ENCODE peak calls at places on chromosome 9, in six cellular contexts. J is stomach, G is RWPE1, A is kidney epithelial cell, Y is GM12865, L is GM23338. D is an unnamed sample.

GRCh38 chr9:76374702-76375543 is 19.3 kb downstream of the RFK start:
- DNase-seq in L (peak; percentile 66), A (peak; percentile 88), G (peak; percentile 83), Y (no peak), J (peak; percentile 90), D (no peak)

GRCh38 chr9:5301544-5301943 is 3.0 kb downstream of the RLN2 start:
- DNase-seq in Y (no peak), L (no peak), J (no peak), A (no peak), G (no peak), D (no peak)

GRCh38 chr9:6538666-6539071 is 106.9 kb downstream of the GLDC start:
- DNase-seq in G (no peak), A (no peak), J (no peak), L (no peak), Y (no peak), D (no peak)

GRCh38 chr9:1129382-1129781 is 79.2 kb downstream of the DMRT2 start:
- DNase-seq in L (peak; percentile 44), J (no peak), Y (no peak), A (no peak), G (no peak), D (no peak)

GRCh38 chr9:4038182-4038723 is 261.6 kb downstream of the GLIS3 start:
- DNase-seq in J (no peak), Y (no peak), L (no peak), A (no peak), G (no peak), D (no peak)

GRCh38 chr9:93549636-93550035 is 26.7 kb upstream of the PHF2 start:
- DNase-seq in A (no peak), J (no peak), G (no peak), L (no peak), Y (no peak), D (no peak)

GRCh38 chr9:6938447-6938846 is 180.7 kb downstream of the KDM4C start:
- DNase-seq in G (no peak), A (peak; percentile 77), Y (no peak), L (no peak), J (no peak), D (no peak)

GRCh38 chr9:108478871-108479332 is 376.9 kb downstream of the ACTL7B start:
- DNase-seq in L (no peak), Y (peak; percentile 78), J (no peak), G (peak; percentile 94), A (peak; percentile 45), D (no peak)

GRCh38 chr9:1200847-1201251 is 150.7 kb downstream of the DMRT2 start:
- DNase-seq in L (no peak), G (no peak), Y (no peak), A (peak; percentile 70), J (peak; percentile 68), D (no peak)

GRCh38 chr9:124133752-124134151 is 122.2 kb downstream of the LHX2 start:
- DNase-seq in A (no peak), J (peak; percentile 57), Y (no peak), L (peak; percentile 43), G (no peak), D (no peak)

GRCh38 chr9:16068476-16068875 is 515.6 kb downstream of the CCDC171 start:
- DNase-seq in L (no peak), A (no peak), Y (no peak), G (no peak), J (no peak), D (no peak)

GRCh38 chr9:129676970-129677369 is 11.5 kb downstream of the PRRX2 start:
- DNase-seq in Y (no peak), A (no peak), L (no peak), G (no peak), J (no peak), D (no peak)

GRCh38 chr9:129761901-129762359 is 9.1 kb upstream of the PTGES start:
- DNase-seq in G (no peak), A (no peak), J (no peak), Y (no peak), L (peak; percentile 62), D (no peak)

GRCh38 chr9:97900738-97901565 is 21.3 kb downstream of the TRMO start:
- DNase-seq in L (peak; percentile 68), Y (peak; percentile 34), A (no peak), G (peak; percentile 85), J (no peak), D (no peak)

GRCh38 chr9:86636051-86636450 is 281.8 kb upstream of the TUT7 start:
- DNase-seq in A (no peak), G (no peak), Y (no peak), J (no peak), L (no peak), D (no peak)

GRCh38 chr9:134522976-134523375 is 118.6 kb upstream of the COL5A1 start:
- DNase-seq in G (no peak), J (peak; percentile 17), Y (no peak), L (no peak), A (no peak), D (no peak)

GRCh38 chr9:112173489-112174222 is 1.4 kb downstream of the SUSD1 start:
- DNase-seq in J (no peak), Y (no peak), G (no peak), A (no peak), L (no peak), D (no peak)

GRCh38 chr9:94919376-94920098 is 193.0 kb downstream of the AOPEP start:
- DNase-seq in A (no peak), J (no peak), Y (no peak), G (peak; percentile 61), L (no peak), D (no peak)

GRCh38 chr9:109459423-109459822 is 38.7 kb downstream of the PTPN3 start:
- DNase-seq in J (no peak), Y (no peak), A (no peak), G (no peak), L (no peak), D (no peak)

GRCh38 chr9:135956798-135957166 is 4.4 kb downstream of the UBAC1 start:
- DNase-seq in G (no peak), L (no peak), J (no peak), Y (no peak), A (no peak), D (no peak)

GRCh38 chr9:127838375-127839078 is 15.9 kb downstream of the ENG start:
- DNase-seq in G (peak; percentile 73), A (peak; percentile 75), Y (no peak), J (peak; percentile 44), L (no peak), D (no peak)

GRCh38 chr9:129685220-129685932 is 19.9 kb downstream of the PRRX2 start:
- DNase-seq in Y (no peak), L (no peak), J (no peak), G (peak; percentile 91), A (peak; percentile 49), D (no peak)

GRCh38 chr9:129472651-129473102 is 148.2 kb downstream of the C9orf50 start:
- DNase-seq in G (no peak), A (no peak), J (no peak), L (peak; percentile 38), Y (no peak), D (no peak)

GRCh38 chr9:85212887-85213286 is 528.9 kb downstream of the AGTPBP1 start:
- DNase-seq in J (no peak), Y (no peak), G (peak; percentile 88), L (no peak), A (peak; percentile 72), D (no peak)

GRCh38 chr9:93774331-93775102 is 180.6 kb downstream of the BARX1 start:
- DNase-seq in Y (no peak), A (no peak), J (no peak), L (no peak), G (no peak), D (no peak)

DNA sequence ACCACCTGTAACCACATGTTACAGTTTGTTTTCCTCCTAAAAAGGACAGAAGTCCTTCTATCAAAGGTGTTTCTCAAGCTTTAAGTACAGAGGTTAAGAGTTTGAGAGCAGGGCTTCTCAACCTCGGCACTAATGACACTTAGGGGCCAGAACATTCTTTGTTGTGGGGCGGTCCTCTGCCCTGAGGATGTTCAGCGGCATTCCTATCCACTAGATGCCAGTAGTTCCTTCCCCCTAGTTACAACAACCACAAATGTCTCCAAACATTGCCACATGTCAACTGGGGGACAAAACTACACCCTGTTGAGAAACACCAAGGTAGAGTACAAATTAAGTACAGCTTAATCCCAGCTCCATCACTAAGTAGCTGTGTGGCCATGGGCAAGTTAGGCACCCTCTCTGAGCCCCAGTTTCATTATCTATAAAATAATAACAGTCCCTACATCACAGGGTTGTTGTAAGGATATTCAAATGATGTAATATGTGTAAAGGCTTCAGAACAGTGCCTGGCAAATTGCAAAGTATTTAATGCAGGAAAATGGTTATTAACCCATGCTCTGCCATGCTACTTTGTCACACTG is 44.6 kb downstream of the PIP5K1B start:
- DNase-seq in A (no peak), G (no peak), L (peak; percentile 68), Y (no peak), J (no peak), D (no peak)
- TF ChIP-seq CTCF in A (no peak), G (no peak), L (no peak), Y (no peak), J (no peak), D (no peak)

GRCh38 chr9:68949271-68950000 is 64.5 kb downstream of the PRKACG start:
- DNase-seq in Y (peak; percentile 51), J (no peak), L (no peak), A (no peak), G (no peak), D (no peak)
- TF ChIP-seq CTCF in Y (peak; percentile 17), J (no peak), L (peak; percentile 15), A (no peak), G (no peak), D (no peak)

DNA sequence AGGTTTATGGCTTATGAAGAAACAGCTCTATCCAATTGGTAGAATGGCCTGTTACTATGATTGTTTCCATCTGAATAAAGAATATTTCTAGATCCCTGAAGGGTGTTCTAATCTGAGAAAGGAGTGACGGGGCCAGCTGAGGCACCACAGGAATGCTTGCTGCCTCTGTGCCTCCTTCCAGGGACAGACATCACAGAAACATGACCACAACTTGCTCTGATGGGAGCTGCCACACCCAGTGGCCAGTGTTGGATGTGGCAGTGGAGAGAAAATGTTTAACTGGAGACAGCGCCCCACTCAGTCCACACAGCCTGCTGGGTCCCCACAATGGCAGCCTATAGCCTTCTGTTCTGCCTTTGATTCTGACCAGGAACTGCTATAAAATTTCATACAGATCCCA is 38.6 kb upstream of the TESK1 start:
- DNase-seq in L (no peak), A (no peak), G (no peak), Y (no peak), J (no peak), D (no peak)
- TF ChIP-seq CTCF in L (peak; percentile 22), A (no peak), G (no peak), Y (no peak), J (no peak), D (no peak)

DNA sequence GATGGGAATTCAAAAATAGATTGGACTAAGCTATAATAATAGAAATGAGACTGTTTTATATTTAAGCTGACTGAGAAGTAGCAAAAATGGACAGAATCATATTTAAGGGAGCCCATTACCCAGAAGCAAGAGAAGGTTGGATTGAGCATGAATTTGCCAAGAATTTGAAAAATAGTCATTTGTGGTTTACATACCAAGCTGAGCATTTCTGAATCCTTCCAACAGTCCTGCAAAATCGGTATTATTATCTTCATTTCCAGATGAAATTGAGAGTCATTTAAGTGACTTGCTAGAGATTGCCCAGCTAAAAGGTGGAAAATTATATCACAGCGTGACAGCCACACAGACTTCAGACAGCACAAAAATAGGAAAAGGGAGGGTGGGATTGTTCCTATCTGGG is 48.4 kb downstream of the TNFSF15 start:
- DNase-seq in J (no peak), L (no peak), A (no peak), Y (no peak), G (no peak), D (no peak)
- TF ChIP-seq CTCF in J (no peak), L (no peak), A (no peak), Y (no peak), G (no peak), D (no peak)

GRCh38 chr9:121528642-121529041 is 29.0 kb upstream of the GGTA1 start:
- DNase-seq in Y (no peak), A (no peak), J (no peak), L (no peak), G (no peak), D (no peak)
- TF ChIP-seq CTCF in Y (no peak), A (no peak), J (no peak), L (no peak), G (no peak), D (no peak)

D was measured in natural killer cell.